ENCODE peak calls at places on chromosomes 11 and 22, in nine cellular contexts. One of them, this sample, is unnamed.

GRCh38 chr22:37545703-37546435 is 14.4 kb upstream of the CDC42EP1 start:
- DNase-seq in T-helper 2 cell: no peak
- DNase-seq in renal cortical epithelial cell: peak; percentile 72
- DNase-seq in psoas muscle: peak; percentile 93
- DNase-seq in endodermal cell: peak; percentile 95
- DNase-seq in amniotic epithelial cell: peak; percentile 99
- DNase-seq in fibroblast of pulmonary artery: peak; percentile 99
- DNase-seq in osteocyte: peak; percentile 99
- DNase-seq in suprapubic skin: peak; percentile 95
- DNase-seq in this sample: peak; percentile 92

GRCh38 chr11:61838921-61839320 is 10.8 kb downstream of the FADS2 start:
- DNase-seq in suprapubic skin: no peak
- DNase-seq in fibroblast of pulmonary artery: no peak
- DNase-seq in renal cortical epithelial cell: no peak
- DNase-seq in amniotic epithelial cell: no peak
- DNase-seq in osteocyte: no peak
- DNase-seq in psoas muscle: no peak
- DNase-seq in T-helper 2 cell: no peak
- DNase-seq in endodermal cell: no peak
- DNase-seq in this sample: no peak

GRCh38 chr11:69403556-69404215 is 77.8 kb upstream of the LINC01488 start:
- DNase-seq in amniotic epithelial cell: peak; percentile 3
- DNase-seq in psoas muscle: no peak
- DNase-seq in suprapubic skin: no peak
- DNase-seq in T-helper 2 cell: no peak
- DNase-seq in renal cortical epithelial cell: peak; percentile 52
- DNase-seq in fibroblast of pulmonary artery: no peak
- DNase-seq in osteocyte: no peak
- DNase-seq in endodermal cell: no peak
- DNase-seq in this sample: no peak

GRCh38 chr22:48739348-48740085 is 1088.2 kb downstream of the BRD1 start:
- DNase-seq in psoas muscle: no peak
- DNase-seq in osteocyte: no peak
- DNase-seq in renal cortical epithelial cell: no peak
- DNase-seq in amniotic epithelial cell: no peak
- DNase-seq in T-helper 2 cell: no peak
- DNase-seq in suprapubic skin: peak; percentile 25
- DNase-seq in fibroblast of pulmonary artery: no peak
- DNase-seq in endodermal cell: peak; percentile 29
- DNase-seq in this sample: peak; percentile 62

GRCh38 chr11:121293276-121293569 is 652 bp downstream of the SC5D start:
- DNase-seq in renal cortical epithelial cell: no peak
- DNase-seq in amniotic epithelial cell: no peak
- DNase-seq in suprapubic skin: no peak
- DNase-seq in fibroblast of pulmonary artery: peak; percentile 44
- DNase-seq in endodermal cell: no peak
- DNase-seq in T-helper 2 cell: no peak
- DNase-seq in osteocyte: no peak
- DNase-seq in psoas muscle: no peak
- DNase-seq in this sample: no peak

GRCh38 chr11:88174627-88175003 is 628 bp downstream of the RAB38 start:
- DNase-seq in T-helper 2 cell: peak; percentile 65
- DNase-seq in renal cortical epithelial cell: peak; percentile 71
- DNase-seq in psoas muscle: peak; percentile 56
- DNase-seq in fibroblast of pulmonary artery: peak; percentile 92
- DNase-seq in endodermal cell: peak; percentile 74
- DNase-seq in suprapubic skin: peak; percentile 82
- DNase-seq in amniotic epithelial cell: peak; percentile 48
- DNase-seq in osteocyte: no peak
- DNase-seq in this sample: peak; percentile 78

GRCh38 chr11:70049045-70049444 is 29.1 kb upstream of the ANO1 start:
- DNase-seq in psoas muscle: no peak
- DNase-seq in endodermal cell: no peak
- DNase-seq in amniotic epithelial cell: no peak
- DNase-seq in osteocyte: no peak
- DNase-seq in suprapubic skin: no peak
- DNase-seq in T-helper 2 cell: no peak
- DNase-seq in fibroblast of pulmonary artery: no peak
- DNase-seq in renal cortical epithelial cell: no peak
- DNase-seq in this sample: no peak

GRCh38 chr22:44914026-44914721 is 95.6 kb downstream of the PHF21B start:
- DNase-seq in fibroblast of pulmonary artery: no peak
- DNase-seq in psoas muscle: no peak
- DNase-seq in endodermal cell: peak; percentile 35
- DNase-seq in osteocyte: no peak
- DNase-seq in suprapubic skin: peak; percentile 48
- DNase-seq in amniotic epithelial cell: no peak
- DNase-seq in renal cortical epithelial cell: no peak
- DNase-seq in T-helper 2 cell: no peak
- DNase-seq in this sample: peak; percentile 57

GRCh38 chr11:18100926-18101656 is 4.8 kb downstream of the SAAL1 start:
- DNase-seq in endodermal cell: no peak
- DNase-seq in suprapubic skin: no peak
- DNase-seq in fibroblast of pulmonary artery: no peak
- DNase-seq in T-helper 2 cell: peak; percentile 14
- DNase-seq in amniotic epithelial cell: no peak
- DNase-seq in psoas muscle: no peak
- DNase-seq in osteocyte: no peak
- DNase-seq in renal cortical epithelial cell: no peak
- DNase-seq in this sample: no peak

GRCh38 chr11:27807594-27807993 is 107.3 kb upstream of the BDNF start:
- DNase-seq in suprapubic skin: no peak
- DNase-seq in fibroblast of pulmonary artery: peak; percentile 15
- DNase-seq in renal cortical epithelial cell: no peak
- DNase-seq in psoas muscle: no peak
- DNase-seq in T-helper 2 cell: no peak
- DNase-seq in endodermal cell: no peak
- DNase-seq in osteocyte: no peak
- DNase-seq in amniotic epithelial cell: peak; percentile 87
- DNase-seq in this sample: no peak

GRCh38 chr11:68128682-68129327 is 7.6 kb upstream of the CHKA start:
- DNase-seq in fibroblast of pulmonary artery: peak; percentile 86
- DNase-seq in osteocyte: no peak
- DNase-seq in renal cortical epithelial cell: peak; percentile 72
- DNase-seq in psoas muscle: peak; percentile 68
- DNase-seq in T-helper 2 cell: no peak
- DNase-seq in endodermal cell: peak; percentile 87
- DNase-seq in amniotic epithelial cell: peak; percentile 98
- DNase-seq in suprapubic skin: no peak
- DNase-seq in this sample: no peak

GRCh38 chr11:104968856-104969776 is 742 bp upstream of the CASP4 start:
- DNase-seq in T-helper 2 cell: no peak
- DNase-seq in suprapubic skin: peak; percentile 68
- DNase-seq in renal cortical epithelial cell: peak; percentile 16
- DNase-seq in osteocyte: no peak
- DNase-seq in amniotic epithelial cell: peak; percentile 49
- DNase-seq in fibroblast of pulmonary artery: peak; percentile 55
- DNase-seq in endodermal cell: peak; percentile 76
- DNase-seq in psoas muscle: peak; percentile 40
- DNase-seq in this sample: no peak

GRCh38 chr11:129528296-129528695 is 152.6 kb downstream of the BARX2 start:
- DNase-seq in osteocyte: no peak
- DNase-seq in amniotic epithelial cell: no peak
- DNase-seq in renal cortical epithelial cell: no peak
- DNase-seq in suprapubic skin: no peak
- DNase-seq in endodermal cell: no peak
- DNase-seq in T-helper 2 cell: no peak
- DNase-seq in fibroblast of pulmonary artery: no peak
- DNase-seq in psoas muscle: no peak
- DNase-seq in this sample: no peak

GRCh38 chr11:77236901-77237300 is 64.6 kb downstream of the GDPD4 start:
- DNase-seq in amniotic epithelial cell: peak; percentile 67
- DNase-seq in T-helper 2 cell: no peak
- DNase-seq in suprapubic skin: no peak
- DNase-seq in fibroblast of pulmonary artery: no peak
- DNase-seq in renal cortical epithelial cell: no peak
- DNase-seq in osteocyte: no peak
- DNase-seq in psoas muscle: no peak
- DNase-seq in endodermal cell: no peak
- DNase-seq in this sample: no peak

GRCh38 chr11:2462986-2463765 is 18.4 kb downstream of the KCNQ1 start:
- DNase-seq in psoas muscle: no peak
- DNase-seq in amniotic epithelial cell: no peak
- DNase-seq in T-helper 2 cell: no peak
- DNase-seq in fibroblast of pulmonary artery: no peak
- DNase-seq in osteocyte: peak; percentile 77
- DNase-seq in renal cortical epithelial cell: peak; percentile 54
- DNase-seq in suprapubic skin: no peak
- DNase-seq in endodermal cell: peak; percentile 46
- DNase-seq in this sample: peak; percentile 90

GRCh38 chr11:129608711-129609110 is 206.9 kb upstream of the TMEM45B start:
- DNase-seq in amniotic epithelial cell: no peak
- DNase-seq in endodermal cell: no peak
- DNase-seq in suprapubic skin: no peak
- DNase-seq in psoas muscle: no peak
- DNase-seq in osteocyte: no peak
- DNase-seq in fibroblast of pulmonary artery: no peak
- DNase-seq in T-helper 2 cell: no peak
- DNase-seq in renal cortical epithelial cell: peak; percentile 11
- DNase-seq in this sample: no peak

GRCh38 chr11:6656936-6657335 is 1.3 kb upstream of the DCHS1 start:
- DNase-seq in suprapubic skin: no peak
- DNase-seq in psoas muscle: no peak
- DNase-seq in osteocyte: no peak
- DNase-seq in renal cortical epithelial cell: no peak
- DNase-seq in endodermal cell: no peak
- DNase-seq in T-helper 2 cell: no peak
- DNase-seq in fibroblast of pulmonary artery: no peak
- DNase-seq in amniotic epithelial cell: no peak
- DNase-seq in this sample: no peak

GRCh38 chr22:41557401-41558240 is 3.2 kb upstream of the CSDC2 start:
- DNase-seq in suprapubic skin: no peak
- DNase-seq in amniotic epithelial cell: peak; percentile 77
- DNase-seq in renal cortical epithelial cell: peak; percentile 57
- DNase-seq in psoas muscle: peak; percentile 50
- DNase-seq in fibroblast of pulmonary artery: peak; percentile 94
- DNase-seq in endodermal cell: peak; percentile 73
- DNase-seq in osteocyte: peak; percentile 87
- DNase-seq in T-helper 2 cell: peak; percentile 17
- DNase-seq in this sample: no peak

GRCh38 chr11:68750197-68750987 is 928 bp downstream of the TESMIN start:
- DNase-seq in suprapubic skin: peak; percentile 69
- DNase-seq in endodermal cell: peak; percentile 85
- DNase-seq in psoas muscle: peak; percentile 25
- DNase-seq in osteocyte: no peak
- DNase-seq in renal cortical epithelial cell: no peak
- DNase-seq in amniotic epithelial cell: no peak
- DNase-seq in T-helper 2 cell: peak; percentile 22
- DNase-seq in fibroblast of pulmonary artery: no peak
- DNase-seq in this sample: no peak

GRCh38 chr11:123672568-123672967 is 18.1 kb upstream of the SCN3B start:
- DNase-seq in T-helper 2 cell: no peak
- DNase-seq in osteocyte: no peak
- DNase-seq in endodermal cell: no peak
- DNase-seq in amniotic epithelial cell: no peak
- DNase-seq in fibroblast of pulmonary artery: no peak
- DNase-seq in suprapubic skin: no peak
- DNase-seq in renal cortical epithelial cell: no peak
- DNase-seq in psoas muscle: no peak
- DNase-seq in this sample: no peak

GRCh38 chr11:122843281-122844150 is 5.2 kb downstream of the CRTAM start:
- DNase-seq in amniotic epithelial cell: no peak
- DNase-seq in T-helper 2 cell: peak; percentile 68
- DNase-seq in psoas muscle: no peak
- DNase-seq in renal cortical epithelial cell: no peak
- DNase-seq in suprapubic skin: no peak
- DNase-seq in osteocyte: no peak
- DNase-seq in fibroblast of pulmonary artery: no peak
- DNase-seq in endodermal cell: peak; percentile 73
- DNase-seq in this sample: no peak

GRCh38 chr11:64872790-64873488 is 5.5 kb downstream of the EHD1 start:
- DNase-seq in amniotic epithelial cell: no peak
- DNase-seq in renal cortical epithelial cell: peak; percentile 24
- DNase-seq in T-helper 2 cell: no peak
- DNase-seq in fibroblast of pulmonary artery: no peak
- DNase-seq in endodermal cell: no peak
- DNase-seq in osteocyte: no peak
- DNase-seq in psoas muscle: no peak
- DNase-seq in suprapubic skin: no peak
- DNase-seq in this sample: no peak

GRCh38 chr11:46121328-46121723 is at the start of gene PHF21A:
- DNase-seq in T-helper 2 cell: peak; percentile 98
- DNase-seq in osteocyte: peak; percentile 97
- DNase-seq in fibroblast of pulmonary artery: peak; percentile 96
- DNase-seq in suprapubic skin: peak; percentile 90
- DNase-seq in psoas muscle: peak; percentile 93
- DNase-seq in amniotic epithelial cell: peak; percentile 95
- DNase-seq in endodermal cell: peak; percentile 96
- DNase-seq in renal cortical epithelial cell: peak; percentile 66
- DNase-seq in this sample: peak; percentile 94

GRCh38 chr11:1916986-1917522 is 2.4 kb upstream of the TNNT3 start:
- DNase-seq in renal cortical epithelial cell: no peak
- DNase-seq in amniotic epithelial cell: no peak
- DNase-seq in suprapubic skin: peak; percentile 63
- DNase-seq in endodermal cell: no peak
- DNase-seq in T-helper 2 cell: no peak
- DNase-seq in osteocyte: no peak
- DNase-seq in psoas muscle: no peak
- DNase-seq in fibroblast of pulmonary artery: no peak
- DNase-seq in this sample: no peak

GRCh38 chr11:12179019-12179418 is 68.6 kb downstream of the MICAL2 start:
- DNase-seq in fibroblast of pulmonary artery: no peak
- DNase-seq in endodermal cell: peak; percentile 76
- DNase-seq in renal cortical epithelial cell: no peak
- DNase-seq in suprapubic skin: no peak
- DNase-seq in osteocyte: no peak
- DNase-seq in psoas muscle: no peak
- DNase-seq in amniotic epithelial cell: no peak
- DNase-seq in T-helper 2 cell: peak; percentile 36
- DNase-seq in this sample: no peak

GRCh38 chr11:14835491-14836105 is 56.4 kb downstream of the CYP2R1 start:
- DNase-seq in renal cortical epithelial cell: no peak
- DNase-seq in suprapubic skin: no peak
- DNase-seq in endodermal cell: no peak
- DNase-seq in fibroblast of pulmonary artery: no peak
- DNase-seq in psoas muscle: no peak
- DNase-seq in T-helper 2 cell: no peak
- DNase-seq in osteocyte: no peak
- DNase-seq in amniotic epithelial cell: no peak
- DNase-seq in this sample: no peak

GRCh38 chr11:10441652-10442503 is 13.2 kb upstream of the AMPD3 start:
- DNase-seq in endodermal cell: no peak
- DNase-seq in psoas muscle: no peak
- DNase-seq in amniotic epithelial cell: peak; percentile 37
- DNase-seq in osteocyte: no peak
- DNase-seq in renal cortical epithelial cell: no peak
- DNase-seq in suprapubic skin: no peak
- DNase-seq in T-helper 2 cell: peak; percentile 60
- DNase-seq in fibroblast of pulmonary artery: no peak
- DNase-seq in this sample: no peak

GRCh38 chr22:41931701-41932269 is 5.2 kb upstream of the TNFRSF13C start:
- DNase-seq in amniotic epithelial cell: no peak
- DNase-seq in T-helper 2 cell: no peak
- DNase-seq in psoas muscle: no peak
- DNase-seq in endodermal cell: peak; percentile 57
- DNase-seq in suprapubic skin: no peak
- DNase-seq in fibroblast of pulmonary artery: no peak
- DNase-seq in renal cortical epithelial cell: no peak
- DNase-seq in osteocyte: no peak
- DNase-seq in this sample: no peak

GRCh38 chr22:31526275-31526674 is 29.9 kb downstream of the SFI1 start:
- DNase-seq in endodermal cell: no peak
- DNase-seq in osteocyte: no peak
- DNase-seq in amniotic epithelial cell: no peak
- DNase-seq in renal cortical epithelial cell: no peak
- DNase-seq in T-helper 2 cell: peak; percentile 61
- DNase-seq in suprapubic skin: no peak
- DNase-seq in psoas muscle: no peak
- DNase-seq in fibroblast of pulmonary artery: no peak
- DNase-seq in this sample: no peak

GRCh38 chr11:114384487-114384886 is 15.8 kb downstream of the C11orf71 start:
- DNase-seq in endodermal cell: no peak
- DNase-seq in renal cortical epithelial cell: no peak
- DNase-seq in osteocyte: no peak
- DNase-seq in amniotic epithelial cell: no peak
- DNase-seq in T-helper 2 cell: peak; percentile 41
- DNase-seq in fibroblast of pulmonary artery: no peak
- DNase-seq in suprapubic skin: no peak
- DNase-seq in psoas muscle: no peak
- DNase-seq in this sample: no peak

GRCh38 chr11:25065711-25066110 is 568.9 kb downstream of the LUZP2 start:
- DNase-seq in T-helper 2 cell: no peak
- DNase-seq in osteocyte: no peak
- DNase-seq in fibroblast of pulmonary artery: peak; percentile 16
- DNase-seq in endodermal cell: no peak
- DNase-seq in renal cortical epithelial cell: peak; percentile 81
- DNase-seq in suprapubic skin: no peak
- DNase-seq in amniotic epithelial cell: no peak
- DNase-seq in psoas muscle: no peak
- DNase-seq in this sample: no peak